ENCODE peak calls at places on chromosomes 3 and 15, in four cellular contexts. F, Q, B and M are unnamed samples.

GRCh38 chr3:30145281-30145680 is 461.1 kb upstream of the TGFBR2 start:
- DNase-seq in F (no peak), Q (peak), B (no peak), M (no peak)

GRCh38 chr3:124557-125179 is 71.9 kb upstream of the CHL1 start:
- DNase-seq in F (no peak), Q (no peak), B (no peak), M (no peak)

GRCh38 chr3:187401861-187402260 is 33.7 kb downstream of the RTP4 start:
- DNase-seq in F (no peak), Q (no peak), B (no peak), M (no peak)

GRCh38 chr15:96107922-96108321 is 222.6 kb upstream of the NR2F2 start:
- DNase-seq in F (no peak), Q (peak), B (no peak), M (no peak)

GRCh38 chr15:25795712-25796111 is 67.4 kb downstream of the ATP10A start:
- DNase-seq in F (peak), Q (no peak), B (no peak), M (no peak)

GRCh38 chr3:188240189-188240981 is 86.4 kb downstream of the LPP start:
- DNase-seq in F (no peak), Q (no peak), B (no peak), M (no peak)

GRCh38 chr3:50525191-50525590 is 21.8 kb upstream of the CACNA2D2 start:
- DNase-seq in F (no peak), Q (no peak), B (no peak), M (no peak)

GRCh38 chr15:52491460-52491859 is 37.2 kb downstream of the MYO5A start:
- DNase-seq in F (no peak), Q (no peak), B (no peak), M (no peak)

GRCh38 chr3:66066963-66067617 is 28.4 kb upstream of the MAGI1 start:
- DNase-seq in F (no peak), Q (no peak), B (no peak), M (no peak)

GRCh38 chr3:195794708-195795107 is 17.0 kb downstream of the MUC4 start:
- DNase-seq in F (no peak), Q (no peak), B (no peak), M (no peak)

GRCh38 chr15:34335176-34335575 is 2.4 kb downstream of the SLC12A6 start:
- DNase-seq in F (no peak), Q (no peak), B (no peak), M (peak)

GRCh38 chr3:158160958-158161357 is 51.1 kb downstream of the RSRC1 start:
- DNase-seq in F (no peak), Q (peak), B (peak), M (peak)

GRCh38 chr3:13577181-13578121 is 28.5 kb downstream of the FBLN2 start:
- DNase-seq in F (no peak), Q (no peak), B (no peak), M (peak)

GRCh38 chr3:21109056-21109455 is 642.0 kb downstream of the ZNF385D start:
- DNase-seq in F (no peak), Q (no peak), B (no peak), M (no peak)

GRCh38 chr3:52777959-52778805 is 783 bp downstream of the ITIH1 start:
- DNase-seq in F (no peak), Q (no peak), B (no peak), M (no peak)

GRCh38 chr3:132399054-132399929 is 18.0 kb upstream of the DNAJC13 start:
- DNase-seq in F (peak), Q (peak), B (peak), M (peak)

DNA sequence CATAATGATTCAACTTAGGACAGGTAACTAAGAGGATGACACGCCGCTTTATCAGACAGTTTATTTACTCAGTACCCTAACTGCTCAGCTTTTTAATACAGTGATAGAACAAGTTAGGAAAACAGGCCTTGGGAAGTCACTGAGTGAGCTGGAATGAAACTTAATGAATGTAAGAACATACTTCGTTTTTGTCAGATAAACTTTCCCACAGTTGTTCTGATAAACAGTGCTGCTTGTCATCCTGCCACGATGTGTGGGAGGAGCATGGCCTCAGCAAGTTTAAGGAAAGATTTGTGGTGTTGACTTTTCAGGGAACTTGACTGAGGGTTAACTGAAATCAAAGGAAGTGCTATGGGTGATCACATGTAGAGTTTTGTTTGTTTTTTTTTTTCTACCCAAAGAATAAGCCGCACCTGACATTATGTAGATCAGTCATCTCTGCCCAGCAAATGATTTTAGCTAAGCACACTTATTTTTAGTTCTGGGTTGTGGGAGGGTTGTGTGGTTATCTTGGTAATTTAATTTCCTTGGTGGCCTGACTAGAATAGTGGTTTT is 5.6 kb upstream of the P2RY14 start:
- DNase-seq in F (no peak), Q (peak), B (peak), M (no peak)
- H2AK5ac ChIP-seq in F (no peak), Q (no peak), B (no peak), M (no peak)

GRCh38 chr15:73965094-73965729 is 26.9 kb downstream of the STOML1 start:
- DNase-seq in F (peak), Q (no peak), B (no peak), M (no peak)
- H3K18ac ChIP-seq in F (peak), Q (peak), B (peak), M (no peak)

GRCh38 chr15:66288796-66289195 is 4.6 kb upstream of the DIS3L start:
- DNase-seq in F (no peak), Q (peak), B (peak), M (no peak)
- H2AK5ac ChIP-seq in F (no peak), Q (no peak), B (no peak), M (no peak)

GRCh38 chr3:100103558-100104441 is 10.5 kb downstream of the FILIP1L start:
- DNase-seq in F (no peak), Q (peak), B (peak), M (no peak)
- H3K18ac ChIP-seq in F (no peak), Q (peak), B (peak), M (no peak)

DNA sequence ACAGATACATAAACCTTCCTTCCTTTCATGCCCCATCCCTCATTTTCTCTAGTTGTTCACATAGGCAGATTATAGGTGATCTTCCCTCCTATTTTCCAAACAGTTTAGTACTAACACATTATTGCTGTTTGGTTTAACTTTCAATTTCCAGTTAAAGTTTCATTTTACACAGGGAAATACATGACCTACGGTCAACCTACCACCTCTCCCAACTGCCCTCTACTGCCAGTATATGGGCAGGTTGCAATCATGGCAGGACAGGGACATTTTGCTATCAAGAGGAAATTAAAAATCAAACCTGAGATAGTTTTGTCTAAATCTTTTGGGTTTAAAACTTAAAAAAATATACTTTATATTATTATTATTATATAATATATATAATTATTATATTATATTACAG is 26.1 kb upstream of the TFDP2 start:
- DNase-seq in F (no peak), Q (no peak), B (no peak), M (no peak)
- H2AK5ac ChIP-seq in F (no peak), Q (no peak), B (no peak), M (no peak)

GRCh38 chr3:150757364-150757763 is 5.6 kb downstream of the SIAH2 start:
- DNase-seq in F (no peak), Q (no peak), B (no peak), M (peak)

GRCh38 chr3:150755902-150756301 is 7.1 kb downstream of the SIAH2 start:
- DNase-seq in F (no peak), Q (no peak), B (no peak), M (no peak)

GRCh38 chr3:150759319-150759718 is 3.6 kb downstream of the SIAH2 start:
- DNase-seq in F (no peak), Q (no peak), B (no peak), M (peak)

GRCh38 chr3:150756491-150757059 is 6.4 kb downstream of the SIAH2 start:
- DNase-seq in F (no peak), Q (no peak), B (no peak), M (no peak)

GRCh38 chr3:150757768-150758167 is 5.2 kb downstream of the SIAH2 start:
- DNase-seq in F (no peak), Q (no peak), B (no peak), M (peak)
- H3K18ac ChIP-seq in F (no peak), Q (no peak), B (no peak), M (no peak)

GRCh38 chr3:17825298-17825697 is 82.9 kb upstream of the TBC1D5 start:
- DNase-seq in F (no peak), Q (no peak), B (no peak), M (no peak)

GRCh38 chr3:17831366-17831765 is 88.9 kb upstream of the TBC1D5 start:
- DNase-seq in F (no peak), Q (peak), B (no peak), M (no peak)

GRCh38 chr3:17830786-17831185 is 88.4 kb upstream of the TBC1D5 start:
- DNase-seq in F (no peak), Q (no peak), B (no peak), M (peak)

GRCh38 chr3:17832021-17832420 is 89.6 kb upstream of the TBC1D5 start:
- DNase-seq in F (no peak), Q (no peak), B (no peak), M (no peak)

GRCh38 chr3:17828388-17828787 is 86.0 kb upstream of the TBC1D5 start:
- DNase-seq in F (no peak), Q (no peak), B (no peak), M (no peak)
- H2AK5ac ChIP-seq in F (no peak), Q (no peak), B (no peak), M (no peak)

GRCh38 chr3:42664443-42664814 is 10.9 kb downstream of the ZBTB47 start:
- DNase-seq in F (no peak), Q (no peak), B (no peak), M (no peak)

GRCh38 chr3:42665050-42665878 is 11.8 kb downstream of the ZBTB47 start:
- DNase-seq in F (no peak), Q (no peak), B (no peak), M (no peak)

GRCh38 chr3:42662037-42662812 is 8.7 kb downstream of the ZBTB47 start:
- DNase-seq in F (no peak), Q (no peak), B (no peak), M (no peak)

GRCh38 chr3:42662813-42663535 is 9.5 kb downstream of the ZBTB47 start:
- DNase-seq in F (no peak), Q (no peak), B (no peak), M (no peak)

GRCh38 chr3:42663581-42664442 is 10.3 kb downstream of the ZBTB47 start:
- DNase-seq in F (peak), Q (no peak), B (no peak), M (no peak)
- H3K18ac ChIP-seq in F (no peak), Q (no peak), B (no peak), M (no peak)

GRCh38 chr3:64082917-64083587 is 59.8 kb upstream of the PSMD6 start:
- DNase-seq in F (no peak), Q (no peak), B (no peak), M (no peak)

GRCh38 chr3:64082411-64082810 is 59.1 kb upstream of the PSMD6 start:
- DNase-seq in F (no peak), Q (peak), B (no peak), M (no peak)

GRCh38 chr3:64084640-64085039 is 61.3 kb upstream of the PSMD6 start:
- DNase-seq in F (no peak), Q (peak), B (peak), M (peak)

GRCh38 chr3:64080839-64081630 is 57.7 kb upstream of the PSMD6 start:
- DNase-seq in F (no peak), Q (no peak), B (no peak), M (no peak)

GRCh38 chr3:64083588-64083974 is 60.3 kb upstream of the PSMD6 start:
- DNase-seq in F (no peak), Q (no peak), B (no peak), M (no peak)
- H2AK5ac ChIP-seq in F (no peak), Q (no peak), B (peak), M (no peak)